ENCODE peak calls at places on chromosome 7, in five cellular contexts. One of them, this sample, is unnamed.

GRCh38 chr7:55441668-55442305 is 76.7 kb downstream of the LANCL2 start:
- DNase-seq in kidney: no peak
- DNase-seq in astrocyte: peak
- DNase-seq in left ventricle myocardium inferior: no peak
- DNase-seq in CD8-positive, alpha-beta memory T cell: no peak
- DNase-seq in this sample: no peak

GRCh38 chr7:117872565-117873055 is 631 bp downstream of the CTTNBP2 start:
- DNase-seq in left ventricle myocardium inferior: peak
- DNase-seq in kidney: peak
- DNase-seq in astrocyte: no peak
- DNase-seq in CD8-positive, alpha-beta memory T cell: no peak
- DNase-seq in this sample: peak

GRCh38 chr7:108132551-108133265 is 2.5 kb upstream of the LAMB4 start:
- DNase-seq in left ventricle myocardium inferior: no peak
- DNase-seq in kidney: no peak
- DNase-seq in CD8-positive, alpha-beta memory T cell: no peak
- DNase-seq in astrocyte: peak
- DNase-seq in this sample: no peak

GRCh38 chr7:77330169-77330882 is 85.8 kb downstream of the GSAP start:
- DNase-seq in left ventricle myocardium inferior: no peak
- DNase-seq in astrocyte: no peak
- DNase-seq in CD8-positive, alpha-beta memory T cell: no peak
- DNase-seq in kidney: no peak
- DNase-seq in this sample: no peak

GRCh38 chr7:73701357-73701995 is 18.0 kb downstream of the STX1A start:
- DNase-seq in CD8-positive, alpha-beta memory T cell: no peak
- DNase-seq in kidney: no peak
- DNase-seq in astrocyte: peak
- DNase-seq in left ventricle myocardium inferior: no peak
- DNase-seq in this sample: peak

GRCh38 chr7:67918158-67918557 is 921.5 kb downstream of the TYW1 start:
- DNase-seq in kidney: no peak
- DNase-seq in astrocyte: no peak
- DNase-seq in CD8-positive, alpha-beta memory T cell: no peak
- DNase-seq in left ventricle myocardium inferior: no peak
- DNase-seq in this sample: no peak

GRCh38 chr7:1725199-1725701 is 55.2 kb downstream of the ELFN1 start:
- DNase-seq in kidney: no peak
- DNase-seq in left ventricle myocardium inferior: peak
- DNase-seq in astrocyte: peak
- DNase-seq in CD8-positive, alpha-beta memory T cell: no peak
- DNase-seq in this sample: no peak

GRCh38 chr7:18087031-18087686 is 59.5 kb upstream of the PRPS1L1 start:
- DNase-seq in CD8-positive, alpha-beta memory T cell: no peak
- DNase-seq in astrocyte: peak
- DNase-seq in left ventricle myocardium inferior: peak
- DNase-seq in kidney: no peak
- DNase-seq in this sample: peak

GRCh38 chr7:12111461-12112405 is 99.4 kb upstream of the TMEM106B start:
- DNase-seq in CD8-positive, alpha-beta memory T cell: no peak
- DNase-seq in left ventricle myocardium inferior: no peak
- DNase-seq in astrocyte: peak
- DNase-seq in kidney: peak
- DNase-seq in this sample: peak

GRCh38 chr7:128271471-128272454 is 30.7 kb downstream of the LEP start:
- DNase-seq in kidney: no peak
- DNase-seq in astrocyte: no peak
- DNase-seq in CD8-positive, alpha-beta memory T cell: no peak
- DNase-seq in left ventricle myocardium inferior: no peak
- DNase-seq in this sample: no peak

GRCh38 chr7:41247128-41247865 is 455.6 kb downstream of the INHBA start:
- DNase-seq in left ventricle myocardium inferior: no peak
- DNase-seq in kidney: no peak
- DNase-seq in CD8-positive, alpha-beta memory T cell: no peak
- DNase-seq in astrocyte: peak
- DNase-seq in this sample: no peak

GRCh38 chr7:96686305-96686704 is 23.3 kb downstream of the SEM1 start:
- DNase-seq in CD8-positive, alpha-beta memory T cell: no peak
- DNase-seq in kidney: no peak
- DNase-seq in left ventricle myocardium inferior: no peak
- DNase-seq in astrocyte: peak
- DNase-seq in this sample: no peak

GRCh38 chr7:68833442-68833841 is 764.8 kb upstream of the AUTS2 start:
- DNase-seq in kidney: no peak
- DNase-seq in left ventricle myocardium inferior: no peak
- DNase-seq in CD8-positive, alpha-beta memory T cell: no peak
- DNase-seq in astrocyte: peak
- DNase-seq in this sample: no peak

GRCh38 chr7:159140170-159140910 is 4.3 kb downstream of the VIPR2 start:
- DNase-seq in astrocyte: no peak
- DNase-seq in kidney: peak
- DNase-seq in left ventricle myocardium inferior: no peak
- DNase-seq in CD8-positive, alpha-beta memory T cell: no peak
- DNase-seq in this sample: no peak

GRCh38 chr7:26653430-26653911 is 210.9 kb downstream of the SKAP2 start:
- DNase-seq in astrocyte: no peak
- DNase-seq in CD8-positive, alpha-beta memory T cell: no peak
- DNase-seq in kidney: peak
- DNase-seq in left ventricle myocardium inferior: no peak
- DNase-seq in this sample: peak

GRCh38 chr7:70598976-70599375 is 533.0 kb upstream of the GALNT17 start:
- DNase-seq in astrocyte: peak
- DNase-seq in left ventricle myocardium inferior: no peak
- DNase-seq in CD8-positive, alpha-beta memory T cell: no peak
- DNase-seq in kidney: no peak
- DNase-seq in this sample: no peak

GRCh38 chr7:44636926-44637325 is 30.5 kb downstream of the OGDH start:
- DNase-seq in astrocyte: no peak
- DNase-seq in left ventricle myocardium inferior: no peak
- DNase-seq in CD8-positive, alpha-beta memory T cell: no peak
- DNase-seq in kidney: no peak
- DNase-seq in this sample: no peak

GRCh38 chr7:129574487-129574886 is 37.0 kb upstream of the NRF1 start:
- DNase-seq in kidney: no peak
- DNase-seq in astrocyte: peak
- DNase-seq in CD8-positive, alpha-beta memory T cell: no peak
- DNase-seq in left ventricle myocardium inferior: no peak
- DNase-seq in this sample: no peak

GRCh38 chr7:7565018-7565680 is 1.5 kb upstream of the MIOS start:
- DNase-seq in astrocyte: no peak
- DNase-seq in left ventricle myocardium inferior: no peak
- DNase-seq in kidney: no peak
- DNase-seq in CD8-positive, alpha-beta memory T cell: no peak
- DNase-seq in this sample: no peak

GRCh38 chr7:133482626-133483025 is 229.7 kb downstream of the EXOC4 start:
- DNase-seq in astrocyte: no peak
- DNase-seq in left ventricle myocardium inferior: no peak
- DNase-seq in kidney: no peak
- DNase-seq in CD8-positive, alpha-beta memory T cell: no peak
- DNase-seq in this sample: no peak

GRCh38 chr7:73879977-73880681 is 19.2 kb downstream of the TMEM270 start:
- DNase-seq in CD8-positive, alpha-beta memory T cell: no peak
- DNase-seq in astrocyte: no peak
- DNase-seq in kidney: peak
- DNase-seq in left ventricle myocardium inferior: peak
- DNase-seq in this sample: no peak

GRCh38 chr7:135550196-135550595 is 7.5 kb upstream of the NUP205 start:
- DNase-seq in kidney: no peak
- DNase-seq in left ventricle myocardium inferior: no peak
- DNase-seq in CD8-positive, alpha-beta memory T cell: no peak
- DNase-seq in astrocyte: no peak
- DNase-seq in this sample: no peak

GRCh38 chr7:54253036-54253373 is 289.2 kb upstream of the VSTM2A start:
- DNase-seq in kidney: no peak
- DNase-seq in astrocyte: no peak
- DNase-seq in CD8-positive, alpha-beta memory T cell: no peak
- DNase-seq in left ventricle myocardium inferior: no peak
- DNase-seq in this sample: no peak

GRCh38 chr7:47885309-47886000 is 62.8 kb downstream of the PKD1L1 start:
- DNase-seq in astrocyte: no peak
- DNase-seq in left ventricle myocardium inferior: no peak
- DNase-seq in CD8-positive, alpha-beta memory T cell: no peak
- DNase-seq in kidney: no peak
- DNase-seq in this sample: no peak

GRCh38 chr7:135330088-135330487 is 96.5 kb downstream of the STRA8 start:
- DNase-seq in astrocyte: no peak
- DNase-seq in CD8-positive, alpha-beta memory T cell: no peak
- DNase-seq in kidney: no peak
- DNase-seq in left ventricle myocardium inferior: no peak
- DNase-seq in this sample: no peak

GRCh38 chr7:107995184-107996071 is 7.5 kb downstream of the LAMB1 start:
- DNase-seq in CD8-positive, alpha-beta memory T cell: no peak
- DNase-seq in left ventricle myocardium inferior: no peak
- DNase-seq in astrocyte: peak
- DNase-seq in kidney: no peak
- DNase-seq in this sample: no peak

GRCh38 chr7:116316838-116317612 is 106.7 kb downstream of the TES start:
- DNase-seq in kidney: no peak
- DNase-seq in astrocyte: peak
- DNase-seq in CD8-positive, alpha-beta memory T cell: no peak
- DNase-seq in left ventricle myocardium inferior: peak
- DNase-seq in this sample: peak

DNA sequence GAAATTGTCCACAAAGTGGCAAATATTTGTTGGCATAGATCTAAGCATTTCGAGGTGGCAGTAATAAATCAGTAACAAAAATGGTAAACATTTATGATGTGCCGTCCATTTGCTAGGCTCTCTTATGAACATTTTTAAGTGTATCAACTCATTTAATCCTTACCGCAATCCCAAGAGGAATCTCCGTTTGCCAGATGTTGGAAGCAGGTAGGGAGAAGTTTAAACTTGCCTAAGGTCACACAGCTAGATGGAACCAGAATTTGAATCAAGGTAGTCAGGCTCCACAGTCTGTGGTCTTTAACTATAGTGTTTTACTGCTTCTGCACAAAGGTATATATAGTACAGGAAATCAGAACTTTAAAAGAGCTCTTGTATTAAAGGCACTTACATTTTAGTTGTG is 2.6 kb downstream of the MKLN1 start:
- DNase-seq in left ventricle myocardium inferior: no peak
- DNase-seq in CD8-positive, alpha-beta memory T cell: no peak
- DNase-seq in astrocyte: no peak
- DNase-seq in kidney: no peak
- DNase-seq in this sample: no peak
- H3K4me3 ChIP-seq in left ventricle myocardium inferior: no peak
- H3K4me3 ChIP-seq in CD8-positive, alpha-beta memory T cell: peak
- H3K4me3 ChIP-seq in astrocyte: no peak
- H3K4me3 ChIP-seq in kidney: peak
- H3K4me3 ChIP-seq in this sample: no peak

GRCh38 chr7:157152391-157152937 is 13.7 kb downstream of the UBE3C start:
- DNase-seq in astrocyte: no peak
- DNase-seq in left ventricle myocardium inferior: no peak
- DNase-seq in kidney: no peak
- DNase-seq in CD8-positive, alpha-beta memory T cell: no peak
- DNase-seq in this sample: no peak
- H3K27ac ChIP-seq in astrocyte: no peak
- H3K27ac ChIP-seq in left ventricle myocardium inferior: no peak
- H3K27ac ChIP-seq in kidney: no peak
- H3K27ac ChIP-seq in CD8-positive, alpha-beta memory T cell: no peak
- H3K27ac ChIP-seq in this sample: no peak

GRCh38 chr7:113752289-113752688 is 166.5 kb downstream of the PPP1R3A start:
- DNase-seq in left ventricle myocardium inferior: no peak
- DNase-seq in astrocyte: no peak
- DNase-seq in CD8-positive, alpha-beta memory T cell: no peak
- DNase-seq in kidney: no peak
- DNase-seq in this sample: no peak

GRCh38 chr7:113751547-113751946 is 167.3 kb downstream of the PPP1R3A start:
- DNase-seq in kidney: no peak
- DNase-seq in CD8-positive, alpha-beta memory T cell: no peak
- DNase-seq in astrocyte: no peak
- DNase-seq in left ventricle myocardium inferior: no peak
- DNase-seq in this sample: no peak

GRCh38 chr7:113752689-113753088 is 166.1 kb downstream of the PPP1R3A start:
- DNase-seq in kidney: no peak
- DNase-seq in left ventricle myocardium inferior: no peak
- DNase-seq in CD8-positive, alpha-beta memory T cell: no peak
- DNase-seq in astrocyte: no peak
- DNase-seq in this sample: no peak

GRCh38 chr7:113756250-113756649 is 162.6 kb downstream of the PPP1R3A start:
- DNase-seq in kidney: no peak
- DNase-seq in CD8-positive, alpha-beta memory T cell: no peak
- DNase-seq in left ventricle myocardium inferior: no peak
- DNase-seq in astrocyte: no peak
- DNase-seq in this sample: no peak
- H3K4me3 ChIP-seq in kidney: no peak
- H3K4me3 ChIP-seq in CD8-positive, alpha-beta memory T cell: no peak
- H3K4me3 ChIP-seq in left ventricle myocardium inferior: no peak
- H3K4me3 ChIP-seq in astrocyte: no peak
- H3K4me3 ChIP-seq in this sample: no peak

DNA sequence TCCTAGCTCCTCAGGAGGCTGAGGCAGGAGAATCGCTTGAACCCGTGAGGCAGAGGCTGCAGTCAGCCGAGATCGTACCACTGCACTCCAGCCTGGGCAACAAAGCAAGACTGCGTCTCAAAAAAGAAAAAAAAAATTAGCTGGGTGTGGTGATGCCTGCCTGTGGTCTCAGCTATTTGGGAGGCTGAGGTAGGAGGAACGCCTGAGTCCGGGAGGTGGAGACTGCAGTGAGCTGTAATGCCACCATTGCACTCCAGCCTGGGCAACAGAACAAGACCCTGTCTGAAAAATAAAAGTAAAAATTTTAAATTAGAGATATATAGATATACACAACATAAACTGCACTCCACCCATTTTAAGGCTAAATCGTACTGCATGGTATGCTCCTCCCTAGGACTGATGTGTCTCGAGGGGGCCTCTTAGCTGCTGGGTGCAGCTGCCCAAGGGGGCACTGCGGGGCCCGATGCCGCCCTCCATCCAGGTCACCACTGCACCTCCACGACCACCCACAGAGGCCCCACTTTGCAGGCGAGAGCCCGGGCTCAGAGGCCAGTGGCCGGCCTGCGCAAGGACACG is 40.9 kb upstream of the FOXK1 start:
- DNase-seq in kidney: no peak
- DNase-seq in astrocyte: no peak
- DNase-seq in left ventricle myocardium inferior: no peak
- DNase-seq in CD8-positive, alpha-beta memory T cell: no peak
- DNase-seq in this sample: no peak
- H3K27ac ChIP-seq in kidney: peak
- H3K27ac ChIP-seq in astrocyte: no peak
- H3K27ac ChIP-seq in left ventricle myocardium inferior: peak
- H3K27ac ChIP-seq in CD8-positive, alpha-beta memory T cell: peak
- H3K27ac ChIP-seq in this sample: peak